ENCODE peak calls at places on chromosome 3, in five cellular contexts. K is CD8-positive, alpha-beta memory T cell; N is ovary; B is GM23248; I is H9. U is an unnamed sample.

GRCh38 chr3:24342275-24342674 is 152.4 kb downstream of the THRB start:
- DNase-seq in K (no peak), N (no peak), B (no peak), I (no peak), U (no peak)

GRCh38 chr3:58009749-58010535 is 1.7 kb downstream of the FLNB start:
- DNase-seq in K (no peak), N (no peak), B (peak; percentile 33), I (peak; percentile 64), U (no peak)

GRCh38 chr3:14289590-14290453 is 111.2 kb downstream of the LSM3 start:
- DNase-seq in K (no peak), N (no peak), B (peak; percentile 87), I (no peak), U (peak; percentile 56)

GRCh38 chr3:184636774-184637316 is 75.0 kb downstream of the MAGEF1 start:
- DNase-seq in K (no peak), N (no peak), B (peak; percentile 68), I (no peak), U (peak; percentile 73)

GRCh38 chr3:61181874-61182273 is 69.4 kb downstream of the FHIT start:
- DNase-seq in K (no peak), N (no peak), B (peak; percentile 36), I (no peak), U (no peak)

GRCh38 chr3:45011756-45012441 is 14.2 kb upstream of the CLEC3B start:
- DNase-seq in K (no peak), N (peak; percentile 88), B (peak; percentile 97), I (no peak), U (no peak)

GRCh38 chr3:127171320-127171719 is 21.6 kb upstream of the PRR23E start:
- DNase-seq in K (no peak), N (peak; percentile 7), B (no peak), I (peak; percentile 9), U (no peak)

GRCh38 chr3:48429416-48430358 is at the start of gene PLXNB1:
- DNase-seq in K (peak; percentile 68), N (peak; percentile 87), B (peak; percentile 55), I (peak; percentile 97), U (peak; percentile 76)

GRCh38 chr3:143000525-143000924 is 845 bp upstream of the U2SURP start:
- DNase-seq in K (no peak), N (no peak), B (peak; percentile 62), I (no peak), U (no peak)

GRCh38 chr3:49401758-49402157 is 10.0 kb downstream of the RHOA start:
- DNase-seq in K (no peak), N (no peak), B (no peak), I (no peak), U (no peak)

GRCh38 chr3:173396191-173397041 is 1.1 kb upstream of the NLGN1 start:
- DNase-seq in K (no peak), N (no peak), B (peak; percentile 36), I (peak; percentile 50), U (no peak)

GRCh38 chr3:168121175-168121853 is 25.6 kb upstream of the GOLIM4 start:
- DNase-seq in K (no peak), N (no peak), B (peak; percentile 34), I (no peak), U (no peak)

GRCh38 chr3:31270010-31270409 is 262.7 kb upstream of the STT3B start:
- DNase-seq in K (no peak), N (no peak), B (no peak), I (no peak), U (no peak)

GRCh38 chr3:133820129-133820528 is 14.5 kb downstream of the SRPRB start:
- DNase-seq in K (no peak), N (no peak), B (no peak), I (no peak), U (no peak)

GRCh38 chr3:63960048-63960711 is 48.0 kb upstream of the SCAANT1 start:
- DNase-seq in K (no peak), N (no peak), B (peak; percentile 85), I (no peak), U (no peak)

GRCh38 chr3:13452490-13453335 is 27.4 kb upstream of the HDAC11 start:
- DNase-seq in K (peak; percentile 12), N (peak; percentile 43), B (peak; percentile 85), I (no peak), U (peak; percentile 68)

GRCh38 chr3:185153861-185154629 is 1.2 kb upstream of the C3orf70 start:
- DNase-seq in K (no peak), N (peak; percentile 35), B (no peak), I (peak; percentile 56), U (no peak)

GRCh38 chr3:161694682-161695586 is 198.3 kb downstream of the OTOL1 start:
- DNase-seq in K (no peak), N (no peak), B (no peak), I (no peak), U (no peak)

GRCh38 chr3:78368576-78369345 is 1328.9 kb downstream of the ROBO2 start:
- DNase-seq in K (no peak), N (no peak), B (peak; percentile 5), I (no peak), U (no peak)

GRCh38 chr3:130473416-130473815 is 43.6 kb upstream of the COL6A6 start:
- DNase-seq in K (no peak), N (no peak), B (peak; percentile 17), I (no peak), U (no peak)

GRCh38 chr3:188239035-188239434 is 85.1 kb downstream of the LPP start:
- DNase-seq in K (no peak), N (no peak), B (no peak), I (no peak), U (no peak)

GRCh38 chr3:194472290-194472920 is 14.4 kb downstream of the ATP13A3 start:
- DNase-seq in K (no peak), N (no peak), B (peak; percentile 81), I (no peak), U (peak; percentile 82)

GRCh38 chr3:172591876-172592771 is 68.9 kb upstream of the TNFSF10 start:
- DNase-seq in K (peak; percentile 73), N (no peak), B (no peak), I (no peak), U (no peak)

GRCh38 chr3:10223676-10224639 is 24.3 kb upstream of the TATDN2 start:
- DNase-seq in K (peak; percentile 39), N (no peak), B (peak; percentile 23), I (no peak), U (no peak)

GRCh38 chr3:128617270-128617556 is 33.4 kb downstream of the RPN1 start:
- DNase-seq in K (no peak), N (no peak), B (no peak), I (no peak), U (no peak)
- H3K27ac ChIP-seq in K (peak overlapping the region; percentile 70), N (peak overlapping the region; percentile 60), B (peak overlapping the region; percentile 8), I (no peak overlapping the region), U (no peak overlapping the region)

GRCh38 chr3:192487032-192487431 is 240.3 kb downstream of the FGF12 start:
- DNase-seq in K (no peak), N (no peak), B (no peak), I (no peak), U (no peak)

GRCh38 chr3:192490720-192491119 is 236.6 kb downstream of the FGF12 start:
- DNase-seq in K (no peak), N (no peak), B (no peak), I (no peak), U (no peak)

GRCh38 chr3:192494176-192494575 is 233.2 kb downstream of the FGF12 start:
- DNase-seq in K (no peak), N (no peak), B (no peak), I (no peak), U (no peak)

DNA sequence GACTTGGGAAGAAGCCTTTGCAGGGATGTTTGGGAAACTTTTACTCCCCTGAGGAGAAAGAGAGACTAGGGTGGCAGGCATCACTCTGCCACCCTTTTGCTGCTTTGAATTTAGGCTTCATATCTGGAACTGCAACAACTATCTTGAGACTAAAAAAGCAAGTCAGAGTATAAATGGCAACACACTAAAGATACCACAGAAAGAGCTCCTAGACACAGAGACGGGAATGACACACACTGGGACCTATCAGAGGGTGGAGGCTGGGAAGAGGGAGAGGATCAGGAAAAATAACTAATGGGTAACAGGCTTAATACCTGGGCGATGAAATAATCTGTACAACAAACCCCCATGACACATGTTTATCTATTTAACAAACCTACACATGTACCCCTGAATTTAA is 237.8 kb downstream of the FGF12 start:
- DNase-seq in K (no peak), N (no peak), B (no peak), I (no peak), U (no peak)
- H3K27ac ChIP-seq in K (no peak overlapping the region), N (no peak overlapping the region), B (no peak overlapping the region), I (no peak overlapping the region), U (no peak overlapping the region)

GRCh38 chr3:71425491-71426071 is 157.9 kb downstream of the FOXP1 start:
- DNase-seq in K (no peak), N (no peak), B (peak; percentile 75), I (no peak), U (no peak)
- H3K27ac ChIP-seq in K (no peak overlapping the region), N (no peak overlapping the region), B (peak overlapping the region; percentile 32), I (no peak overlapping the region), U (no peak overlapping the region)

GRCh38 chr3:155492841-155493240 is 199.4 kb upstream of the STRIT1 start:
- DNase-seq in K (no peak), N (no peak), B (no peak), I (no peak), U (no peak)

GRCh38 chr3:155494332-155494731 is 200.8 kb upstream of the STRIT1 start:
- DNase-seq in K (no peak), N (no peak), B (no peak), I (no peak), U (no peak)

GRCh38 chr3:155497930-155498647 is 204.6 kb upstream of the STRIT1 start:
- DNase-seq in K (no peak), N (no peak), B (peak; percentile 94), I (no peak), U (no peak)

GRCh38 chr3:155496206-155496605 is 202.7 kb upstream of the STRIT1 start:
- DNase-seq in K (no peak), N (no peak), B (no peak), I (no peak), U (no peak)

GRCh38 chr3:155495387-155495786 is 201.9 kb upstream of the STRIT1 start:
- DNase-seq in K (no peak), N (no peak), B (no peak), I (no peak), U (no peak)
- H3K27ac ChIP-seq in K (no peak overlapping the region), N (no peak overlapping the region), B (no peak overlapping the region), I (no peak overlapping the region), U (no peak overlapping the region)